ENCODE peak calls at places on chromosomes 2 and 18, in nine cellular contexts. E, I, D, G, R, F, S, Z and W are unnamed samples.

GRCh38 chr2:237567276-237568029 is 1.1 kb downstream of the PRLH start:
- DNase-seq in E (no peak), I (no peak), D (peak; percentile 9), G (no peak), R (no peak), F (no peak), S (no peak), Z (no peak), W (no peak)

GRCh38 chr2:237915576-237915975 is 51.2 kb upstream of the UBE2F start:
- DNase-seq in E (no peak), I (no peak), D (no peak), G (no peak), R (no peak), F (no peak), S (no peak), Z (no peak), W (no peak)

GRCh38 chr2:237141556-237141955 is 55.9 kb downstream of the COPS8 start:
- DNase-seq in E (peak; percentile 80), I (no peak), D (no peak), G (no peak), R (no peak), F (no peak), S (peak; percentile 61), Z (no peak), W (no peak)

GRCh38 chr2:12858786-12859185 is 142.1 kb downstream of the TRIB2 start:
- DNase-seq in E (no peak), I (no peak), D (no peak), G (no peak), R (no peak), F (no peak), S (no peak), Z (no peak), W (no peak)

GRCh38 chr2:110854355-110855081 is 122.1 kb downstream of the ACOXL start:
- DNase-seq in E (no peak), I (no peak), D (no peak), G (no peak), R (no peak), F (no peak), S (no peak), Z (no peak), W (no peak)

GRCh38 chr2:240437181-240437860 is 1.9 kb downstream of the GPC1 start:
- DNase-seq in E (no peak), I (no peak), D (peak; percentile 42), G (no peak), R (peak; percentile 13), F (peak; percentile 6), S (peak; percentile 16), Z (no peak), W (no peak)

GRCh38 chr18:32271649-32272324 is 81.9 kb downstream of the MEP1B start:
- DNase-seq in E (peak; percentile 8), I (no peak), D (no peak), G (no peak), R (no peak), F (peak; percentile 14), S (no peak), Z (peak; percentile 61), W (no peak)

GRCh38 chr2:16908671-16909070 is 243.0 kb upstream of the CYRIA start:
- DNase-seq in E (peak; percentile 61), I (no peak), D (no peak), G (peak; percentile 57), R (no peak), F (no peak), S (no peak), Z (no peak), W (no peak)

GRCh38 chr2:71783815-71784214 is 330.5 kb downstream of the DYSF start:
- DNase-seq in E (no peak), I (no peak), D (no peak), G (no peak), R (no peak), F (no peak), S (no peak), Z (no peak), W (no peak)

GRCh38 chr2:144648837-144649485 is 129.0 kb upstream of the ZEB2 start:
- DNase-seq in E (no peak), I (no peak), D (no peak), G (no peak), R (no peak), F (no peak), S (no peak), Z (peak; percentile 72), W (no peak)

GRCh38 chr2:96962567-96963203 is 23.7 kb downstream of the FAM178B start:
- DNase-seq in E (no peak), I (no peak), D (no peak), G (no peak), R (no peak), F (no peak), S (no peak), Z (no peak), W (no peak)

GRCh38 chr18:63974991-63975390 is 5.1 kb downstream of the SERPINB8 start:
- DNase-seq in E (peak; percentile 45), I (no peak), D (no peak), G (no peak), R (no peak), F (peak; percentile 29), S (no peak), Z (peak; percentile 21), W (no peak)

GRCh38 chr2:168355110-168355509 is 101.0 kb upstream of the CERS6 start:
- DNase-seq in E (peak; percentile 20), I (no peak), D (no peak), G (no peak), R (no peak), F (no peak), S (no peak), Z (no peak), W (no peak)

GRCh38 chr2:21633531-21634310 is 510.0 kb downstream of the TDRD15 start:
- DNase-seq in E (no peak), I (no peak), D (no peak), G (no peak), R (no peak), F (no peak), S (no peak), Z (peak; percentile 20), W (no peak)

GRCh38 chr2:163291790-163292189 is 444.0 kb downstream of the FIGN start:
- DNase-seq in E (no peak), I (no peak), D (no peak), G (no peak), R (no peak), F (no peak), S (no peak), Z (no peak), W (no peak)

DNA sequence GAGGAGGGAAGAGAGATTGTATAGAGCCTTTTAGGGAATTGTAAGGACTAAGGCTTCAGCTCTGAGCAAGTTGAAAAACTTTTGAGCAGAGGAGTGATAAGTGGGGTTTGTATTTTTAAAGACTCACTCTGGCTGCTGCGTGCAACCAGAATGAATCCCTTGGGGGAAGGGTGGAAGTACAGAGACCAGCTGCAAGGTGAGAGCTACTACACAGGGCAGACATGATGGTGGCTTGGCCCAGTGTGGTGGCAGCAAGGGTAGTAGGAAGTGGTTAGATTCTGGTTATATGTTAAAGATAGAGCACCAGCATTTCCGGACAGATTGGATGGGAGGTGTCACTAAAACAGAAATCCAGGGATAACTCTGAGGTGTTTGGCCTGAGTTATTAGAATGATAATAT is 10.1 kb upstream of the SESTD1 start:
- DNase-seq in E (no peak), I (no peak), D (no peak), G (no peak), R (no peak), F (no peak), S (no peak), Z (no peak), W (no peak)
- H3K27ac ChIP-seq in E (no peak overlapping the region), I (no peak overlapping the region), D (no peak overlapping the region), G (no peak overlapping the region), R (peak overlapping the region; percentile 79), F (no peak overlapping the region), S (no peak overlapping the region), Z (no peak overlapping the region), W (peak overlapping the region; percentile 74)

DNA sequence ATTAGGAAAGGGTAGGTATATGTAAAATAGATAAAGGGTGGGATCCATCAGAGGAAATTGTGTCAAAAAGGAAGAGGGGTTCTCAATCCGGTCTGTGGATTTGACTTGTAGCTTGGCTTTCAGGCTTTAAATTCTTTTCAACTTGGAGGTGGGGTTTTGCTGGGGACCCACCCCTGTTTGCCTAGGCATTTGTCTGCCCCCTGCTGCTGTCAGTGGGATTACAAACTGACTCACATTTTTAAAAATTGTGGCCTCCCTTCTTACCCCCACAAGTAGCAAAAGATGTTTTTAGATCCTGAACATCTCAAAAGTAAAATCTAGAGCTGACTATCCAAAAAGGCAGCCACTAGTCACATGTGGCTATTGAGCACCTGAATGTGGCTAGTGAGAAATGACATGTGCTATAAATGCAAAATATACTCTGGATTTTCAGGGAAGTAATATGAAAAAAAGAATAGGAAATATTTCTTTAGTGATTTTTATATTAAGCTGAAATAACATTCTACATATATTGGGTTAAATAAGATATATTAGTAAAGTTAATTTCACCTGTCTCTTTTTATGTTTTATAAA is 178.9 kb downstream of the GFPT1 start:
- DNase-seq in E (no peak), I (no peak), D (no peak), G (no peak), R (no peak), F (no peak), S (no peak), Z (no peak), W (no peak)
- TF ChIP-seq CTCF in E (peak; percentile 38), I (no peak), D (no peak), G (peak; percentile 37), R (no peak), F (peak; percentile 11), S (no peak), Z (peak; percentile 21), W (peak; percentile 22)

GRCh38 chr2:85438291-85439110 is 20.0 kb downstream of the SH2D6 start:
- DNase-seq in E (no peak), I (no peak), D (no peak), G (no peak), R (peak; percentile 48), F (peak; percentile 91), S (peak; percentile 55), Z (no peak), W (no peak)
- H3K4me3 ChIP-seq in E (peak overlapping the region; percentile 40), I (peak overlapping the region; percentile 15), D (peak overlapping the region; percentile 53), G (no peak overlapping the region), R (peak overlapping the region; percentile 67), F (peak overlapping the region; percentile 46), S (peak overlapping the region; percentile 63), Z (peak overlapping the region; percentile 49), W (peak overlapping the region; percentile 73)

GRCh38 chr18:36314098-36314497 is 16.6 kb downstream of the FHOD3 start:
- DNase-seq in E (no peak), I (no peak), D (no peak), G (peak; percentile 34), R (no peak), F (no peak), S (peak; percentile 57), Z (no peak), W (no peak)

GRCh38 chr18:36312806-36313395 is 15.4 kb downstream of the FHOD3 start:
- DNase-seq in E (no peak), I (no peak), D (peak; percentile 63), G (no peak), R (no peak), F (no peak), S (peak; percentile 25), Z (no peak), W (no peak)

GRCh38 chr18:36309436-36310391 is 12.2 kb downstream of the FHOD3 start:
- DNase-seq in E (peak; percentile 100), I (no peak), D (peak; percentile 62), G (peak; percentile 96), R (no peak), F (peak; percentile 69), S (peak; percentile 67), Z (no peak), W (no peak)

GRCh38 chr18:36308711-36309435 is 11.4 kb downstream of the FHOD3 start:
- DNase-seq in E (no peak), I (no peak), D (no peak), G (peak; percentile 37), R (no peak), F (no peak), S (no peak), Z (no peak), W (no peak)

GRCh38 chr18:36311026-36311570 is 13.6 kb downstream of the FHOD3 start:
- DNase-seq in E (no peak), I (no peak), D (no peak), G (no peak), R (no peak), F (peak; percentile 92), S (no peak), Z (no peak), W (no peak)
- H3K27ac ChIP-seq in E (no peak overlapping the region), I (no peak overlapping the region), D (no peak overlapping the region), G (peak overlapping the region; percentile 98), R (no peak overlapping the region), F (peak overlapping the region; percentile 48), S (no peak overlapping the region), Z (no peak overlapping the region), W (no peak overlapping the region)